ENCODE peak calls at places on chromosome 16, in six cellular contexts. H, A, Z, S, U and O are unnamed samples.

GRCh38 chr16:72637306-72637705 is 410.6 kb downstream of the ZFHX3 start:
- DNase-seq in H (peak; percentile 77), A (no peak), Z (no peak), S (peak; percentile 14), U (peak; percentile 60), O (no peak)

GRCh38 chr16:363110-364090 is 6.9 kb downstream of the MRPL28 start:
- DNase-seq in H (no peak), A (no peak), Z (no peak), S (no peak), U (no peak), O (no peak)

GRCh38 chr16:68510775-68511174 is 28.3 kb upstream of the ZFP90 start:
- DNase-seq in H (no peak), A (no peak), Z (no peak), S (no peak), U (no peak), O (no peak)

GRCh38 chr16:20865420-20866126 is 34.6 kb downstream of the DCUN1D3 start:
- DNase-seq in H (peak; percentile 64), A (no peak), Z (no peak), S (no peak), U (no peak), O (no peak)

GRCh38 chr16:49494386-49495150 is 121.0 kb downstream of the C16orf78 start:
- DNase-seq in H (no peak), A (no peak), Z (no peak), S (no peak), U (no peak), O (no peak)

GRCh38 chr16:3242709-3243108 is 7.8 kb upstream of the ZNF200 start:
- DNase-seq in H (no peak), A (no peak), Z (no peak), S (no peak), U (no peak), O (no peak)

GRCh38 chr16:72844225-72844920 is 203.6 kb downstream of the ZFHX3 start:
- DNase-seq in H (no peak), A (no peak), Z (no peak), S (no peak), U (peak; percentile 13), O (no peak)

GRCh38 chr16:56245197-56245596 is 53.9 kb downstream of the GNAO1 start:
- DNase-seq in H (peak; percentile 8), A (no peak), Z (no peak), S (no peak), U (no peak), O (no peak)

GRCh38 chr16:16166952-16167351 is 56.3 kb downstream of the ABCC6 start:
- DNase-seq in H (no peak), A (no peak), Z (no peak), S (no peak), U (no peak), O (no peak)

GRCh38 chr16:27242868-27243590 is 25.5 kb downstream of the NSMCE1 start:
- DNase-seq in H (peak; percentile 98), A (peak; percentile 60), Z (peak; percentile 25), S (no peak), U (peak; percentile 96), O (no peak)

GRCh38 chr16:4660454-4661007 is 32.8 kb upstream of the NUDT16L1 start:
- DNase-seq in H (peak; percentile 60), A (peak; percentile 81), Z (peak; percentile 51), S (no peak), U (peak; percentile 19), O (no peak)

GRCh38 chr16:17474037-17474436 is 3.3 kb upstream of the XYLT1 start:
- DNase-seq in H (no peak), A (no peak), Z (peak; percentile 38), S (peak; percentile 72), U (no peak), O (no peak)

GRCh38 chr16:58272855-58273254 is 22.0 kb downstream of the PRSS54 start:
- DNase-seq in H (no peak), A (no peak), Z (no peak), S (no peak), U (no peak), O (no peak)

GRCh38 chr16:81096715-81097208 is 567 bp upstream of the GCSH start:
- DNase-seq in H (no peak), A (no peak), Z (no peak), S (no peak), U (no peak), O (no peak)

GRCh38 chr16:48612621-48613020 is 2.6 kb upstream of the N4BP1 start:
- DNase-seq in H (no peak), A (no peak), Z (no peak), S (no peak), U (no peak), O (no peak)

GRCh38 chr16:81121474-81121990 is 25.3 kb upstream of the GCSH start:
- DNase-seq in H (no peak), A (no peak), Z (no peak), S (no peak), U (no peak), O (no peak)

GRCh38 chr16:73082608-73083007 is 34.7 kb upstream of the ZFHX3 start:
- DNase-seq in H (peak; percentile 98), A (no peak), Z (no peak), S (peak; percentile 57), U (no peak), O (peak; percentile 32)

GRCh38 chr16:66477028-66477515 is 50.0 kb downstream of the BEAN1 start:
- DNase-seq in H (no peak), A (no peak), Z (no peak), S (no peak), U (no peak), O (no peak)

GRCh38 chr16:72986011-72986410 is 61.9 kb downstream of the ZFHX3 start:
- DNase-seq in H (no peak), A (no peak), Z (peak; percentile 53), S (peak; percentile 51), U (no peak), O (peak; percentile 49)

GRCh38 chr16:554640-555413 is 5.4 kb upstream of the PRR35 start:
- DNase-seq in H (peak; percentile 52), A (no peak), Z (no peak), S (peak; percentile 58), U (peak; percentile 21), O (peak; percentile 20)

GRCh38 chr16:4496305-4496704 is 20.1 kb downstream of the HMOX2 start:
- DNase-seq in H (peak; percentile 85), A (no peak), Z (no peak), S (no peak), U (no peak), O (no peak)

GRCh38 chr16:24729967-24730815 is 740 bp downstream of the TNRC6A start:
- DNase-seq in H (peak; percentile 18), A (no peak), Z (peak; percentile 40), S (no peak), U (peak; percentile 45), O (peak; percentile 18)

DNA sequence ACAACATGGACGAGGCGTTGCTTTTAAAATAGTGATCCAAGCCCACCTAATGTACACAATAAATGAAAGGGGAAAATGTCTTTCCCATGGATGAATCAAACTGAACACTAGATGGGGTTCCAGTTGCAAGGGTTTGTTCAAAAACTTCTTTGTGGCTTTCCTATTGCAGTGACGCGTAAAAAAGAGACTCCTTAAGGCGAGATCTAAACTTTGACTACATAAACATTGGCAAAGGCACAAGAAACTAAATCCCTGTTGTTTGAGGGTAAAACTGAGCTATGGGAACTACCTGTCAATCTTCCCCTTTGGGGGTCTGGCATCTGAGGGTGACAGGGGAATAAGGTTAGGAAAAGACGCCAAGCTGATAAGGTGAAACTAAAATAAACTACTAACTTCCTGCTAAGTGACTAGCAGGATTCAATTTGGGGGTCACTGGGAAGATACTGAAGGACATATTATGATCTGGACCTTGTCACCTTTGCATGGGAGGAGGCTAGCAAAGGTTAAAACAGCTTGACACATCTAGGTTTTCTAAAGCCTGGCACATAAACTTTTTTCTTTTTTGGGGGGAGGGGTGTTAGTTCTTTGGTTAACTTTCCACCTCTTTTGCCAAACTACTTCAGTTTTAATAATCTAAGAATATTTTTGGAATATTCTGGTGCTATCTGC is 4.7 kb downstream of the SALL1 start:
- DNase-seq in H (peak; percentile 75), A (no peak), Z (no peak), S (no peak), U (no peak), O (no peak)
- TF ChIP-seq CTCF in H (peak; percentile 73), A (no peak), Z (no peak), S (no peak), U (no peak), O (no peak)

GRCh38 chr16:22093952-22094351 is 1.6 kb downstream of the VWA3A start:
- DNase-seq in H (no peak), A (no peak), Z (no peak), S (no peak), U (no peak), O (no peak)

GRCh38 chr16:22099256-22099975 is 7.1 kb downstream of the VWA3A start:
- DNase-seq in H (no peak), A (no peak), Z (no peak), S (no peak), U (no peak), O (no peak)

GRCh38 chr16:22103371-22103890 is 11.1 kb downstream of the VWA3A start:
- DNase-seq in H (no peak), A (no peak), Z (no peak), S (no peak), U (no peak), O (no peak)

GRCh38 chr16:22098538-22099255 is 6.4 kb downstream of the VWA3A start:
- DNase-seq in H (peak; percentile 44), A (no peak), Z (no peak), S (peak; percentile 20), U (peak; percentile 55), O (no peak)
- TF ChIP-seq POLR2A in H (no peak), A (no peak), Z (no peak), S (no peak), U (no peak), O (no peak)

GRCh38 chr16:8908779-8909468 is 26.8 kb downstream of the LITAFD start:
- DNase-seq in H (no peak), A (no peak), Z (no peak), S (no peak), U (no peak), O (no peak)

GRCh38 chr16:8905168-8905762 is 23.1 kb downstream of the LITAFD start:
- DNase-seq in H (peak; percentile 45), A (no peak), Z (no peak), S (no peak), U (peak; percentile 42), O (no peak)

GRCh38 chr16:8907096-8907495 is 24.9 kb downstream of the LITAFD start:
- DNase-seq in H (no peak), A (no peak), Z (no peak), S (no peak), U (no peak), O (no peak)

GRCh38 chr16:8904018-8904430 is 21.9 kb downstream of the LITAFD start:
- DNase-seq in H (no peak), A (no peak), Z (no peak), S (no peak), U (no peak), O (no peak)

GRCh38 chr16:8905795-8906591 is 23.8 kb downstream of the LITAFD start:
- DNase-seq in H (no peak), A (no peak), Z (no peak), S (no peak), U (no peak), O (no peak)
- TF ChIP-seq CTCF in H (no peak), A (no peak), Z (no peak), S (no peak), U (no peak), O (no peak)

DNA sequence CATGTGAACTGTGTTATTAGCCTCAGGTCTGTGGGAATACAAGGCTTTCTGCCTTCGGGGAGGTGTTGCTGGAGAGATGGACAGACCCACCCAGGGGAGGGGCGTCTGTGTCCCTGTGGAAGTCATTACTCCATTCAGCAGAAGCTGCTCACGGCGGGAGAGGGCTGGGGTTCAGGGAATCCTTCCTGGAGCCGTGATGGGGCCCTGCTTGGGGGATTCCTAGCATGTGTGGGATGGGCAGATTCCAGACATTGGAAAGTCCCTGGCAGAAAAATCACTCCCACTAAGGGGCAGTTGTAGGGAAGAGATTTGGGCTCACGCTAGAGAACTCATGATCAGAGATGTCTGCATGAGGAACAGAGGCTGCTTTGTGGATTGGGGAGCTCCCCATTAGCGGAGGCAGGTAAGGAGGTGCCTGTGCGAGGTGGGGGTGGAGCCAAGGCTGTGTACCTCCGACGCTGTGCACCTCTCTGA is 56.3 kb upstream of the IL34 start:
- DNase-seq in H (peak; percentile 85), A (peak; percentile 64), Z (peak; percentile 52), S (peak; percentile 54), U (peak; percentile 19), O (no peak)
- TF ChIP-seq POLR2A in H (no peak), A (no peak), Z (no peak), S (no peak), U (no peak), O (no peak)